ENCODE peak calls at places on chromosomes 13 and 19, in six cellular contexts. One of them, this sample, is unnamed.

GRCh38 chr19:45314708-45315107 is 8.0 kb downstream of the CKM start:
- DNase-seq in K562: no peak
- DNase-seq in uterus: no peak
- DNase-seq in astrocyte of the spinal cord: no peak
- DNase-seq in SK-N-SH: no peak
- DNase-seq in left ventricle myocardium inferior: no peak
- DNase-seq in this sample: no peak

GRCh38 chr13:45768668-45769067 is 66.5 kb downstream of the CBY2 start:
- DNase-seq in K562: no peak
- DNase-seq in uterus: no peak
- DNase-seq in astrocyte of the spinal cord: no peak
- DNase-seq in SK-N-SH: no peak
- DNase-seq in left ventricle myocardium inferior: no peak
- DNase-seq in this sample: no peak

GRCh38 chr13:88919970-88920628 is 1248.9 kb downstream of the SLITRK5 start:
- DNase-seq in K562: no peak
- DNase-seq in uterus: no peak
- DNase-seq in astrocyte of the spinal cord: no peak
- DNase-seq in SK-N-SH: no peak
- DNase-seq in left ventricle myocardium inferior: no peak
- DNase-seq in this sample: no peak

GRCh38 chr19:35042056-35042730 is 672 bp downstream of the HPN start:
- DNase-seq in K562: no peak
- DNase-seq in uterus: no peak
- DNase-seq in astrocyte of the spinal cord: no peak
- DNase-seq in SK-N-SH: no peak
- DNase-seq in left ventricle myocardium inferior: no peak
- DNase-seq in this sample: no peak

GRCh38 chr13:94369862-94370491 is 109.5 kb downstream of the DCT start:
- DNase-seq in K562: no peak
- DNase-seq in uterus: no peak
- DNase-seq in astrocyte of the spinal cord: no peak
- DNase-seq in SK-N-SH: no peak
- DNase-seq in left ventricle myocardium inferior: no peak
- DNase-seq in this sample: no peak

GRCh38 chr19:21970466-21970865 is 40.3 kb downstream of the ZNF208 start:
- DNase-seq in K562: no peak
- DNase-seq in uterus: no peak
- DNase-seq in astrocyte of the spinal cord: no peak
- DNase-seq in SK-N-SH: no peak
- DNase-seq in left ventricle myocardium inferior: no peak
- DNase-seq in this sample: no peak

GRCh38 chr19:58578430-58578925 is 5.3 kb upstream of the MZF1 start:
- DNase-seq in K562: no peak
- DNase-seq in uterus: no peak
- DNase-seq in astrocyte of the spinal cord: no peak
- DNase-seq in SK-N-SH: no peak
- DNase-seq in left ventricle myocardium inferior: no peak
- DNase-seq in this sample: no peak

GRCh38 chr13:98959299-98959698 is 18.6 kb downstream of the DOCK9 start:
- DNase-seq in K562: no peak
- DNase-seq in uterus: no peak
- DNase-seq in astrocyte of the spinal cord: no peak
- DNase-seq in SK-N-SH: no peak
- DNase-seq in left ventricle myocardium inferior: no peak
- DNase-seq in this sample: no peak

GRCh38 chr13:54433511-54434206 is 1405.0 kb downstream of the OLFM4 start:
- DNase-seq in K562: no peak
- DNase-seq in uterus: no peak
- DNase-seq in astrocyte of the spinal cord: no peak
- DNase-seq in SK-N-SH: no peak
- DNase-seq in left ventricle myocardium inferior: no peak
- DNase-seq in this sample: no peak

GRCh38 chr13:61684976-61685682 is 269.5 kb upstream of the PCDH20 start:
- DNase-seq in K562: no peak
- DNase-seq in uterus: no peak
- DNase-seq in astrocyte of the spinal cord: no peak
- DNase-seq in SK-N-SH: no peak
- DNase-seq in left ventricle myocardium inferior: no peak
- DNase-seq in this sample: no peak

GRCh38 chr13:64397699-64398098 is 2832.4 kb downstream of the PCDH9 start:
- DNase-seq in K562: no peak
- DNase-seq in uterus: no peak
- DNase-seq in astrocyte of the spinal cord: peak
- DNase-seq in SK-N-SH: no peak
- DNase-seq in left ventricle myocardium inferior: no peak
- DNase-seq in this sample: no peak

GRCh38 chr13:31016342-31017325 is 84.2 kb downstream of the TEX26 start:
- DNase-seq in K562: no peak
- DNase-seq in uterus: no peak
- DNase-seq in astrocyte of the spinal cord: no peak
- DNase-seq in SK-N-SH: no peak
- DNase-seq in left ventricle myocardium inferior: no peak
- DNase-seq in this sample: no peak

GRCh38 chr13:27667946-27668345 is 46.3 kb downstream of the POLR1D start:
- DNase-seq in K562: peak
- DNase-seq in uterus: no peak
- DNase-seq in astrocyte of the spinal cord: no peak
- DNase-seq in SK-N-SH: peak
- DNase-seq in left ventricle myocardium inferior: peak
- DNase-seq in this sample: no peak

GRCh38 chr13:37540228-37540627 is 58.3 kb downstream of the POSTN start:
- DNase-seq in K562: no peak
- DNase-seq in uterus: no peak
- DNase-seq in astrocyte of the spinal cord: peak
- DNase-seq in SK-N-SH: no peak
- DNase-seq in left ventricle myocardium inferior: no peak
- DNase-seq in this sample: no peak

GRCh38 chr19:39557791-39558622 is 18.0 kb upstream of the EID2 start:
- DNase-seq in K562: no peak
- DNase-seq in uterus: no peak
- DNase-seq in astrocyte of the spinal cord: peak
- DNase-seq in SK-N-SH: no peak
- DNase-seq in left ventricle myocardium inferior: no peak
- DNase-seq in this sample: peak
- H3K4me3 ChIP-seq in K562: no peak
- H3K4me3 ChIP-seq in uterus: no peak
- H3K4me3 ChIP-seq in astrocyte of the spinal cord: no peak
- H3K4me3 ChIP-seq in SK-N-SH: peak
- H3K4me3 ChIP-seq in left ventricle myocardium inferior: no peak
- H3K4me3 ChIP-seq in this sample: peak

DNA sequence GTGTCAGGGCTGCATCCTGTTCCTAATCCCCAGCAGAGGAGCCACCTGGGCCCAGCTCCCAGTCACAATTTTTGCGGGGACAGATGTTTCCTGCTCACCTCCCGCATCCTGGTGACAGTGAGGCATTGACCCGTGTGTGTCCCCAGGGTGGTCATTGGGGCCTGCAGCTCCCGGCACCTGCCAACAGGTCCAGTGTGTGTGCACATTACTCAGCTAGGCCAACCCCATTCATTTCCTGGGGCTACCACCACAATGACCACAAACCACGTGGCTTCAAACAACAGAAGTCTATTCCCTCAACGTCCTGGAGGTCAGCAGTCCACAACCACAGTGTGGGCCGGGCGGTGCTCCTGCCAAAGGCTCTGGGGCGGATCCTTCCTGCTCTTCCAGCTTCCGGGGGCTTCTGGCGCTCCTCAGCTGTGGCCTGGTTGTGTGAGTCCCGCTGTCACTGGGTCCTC is 11.9 kb upstream of the F2RL3 start:
- DNase-seq in K562: no peak
- DNase-seq in uterus: no peak
- DNase-seq in astrocyte of the spinal cord: peak
- DNase-seq in SK-N-SH: no peak
- DNase-seq in left ventricle myocardium inferior: no peak
- DNase-seq in this sample: no peak
- H3K4me3 ChIP-seq in K562: no peak
- H3K4me3 ChIP-seq in uterus: no peak
- H3K4me3 ChIP-seq in astrocyte of the spinal cord: no peak
- H3K4me3 ChIP-seq in SK-N-SH: no peak
- H3K4me3 ChIP-seq in left ventricle myocardium inferior: no peak
- H3K4me3 ChIP-seq in this sample: no peak

GRCh38 chr13:66341038-66341437 is 889.1 kb downstream of the PCDH9 start:
- DNase-seq in K562: no peak
- DNase-seq in uterus: no peak
- DNase-seq in astrocyte of the spinal cord: no peak
- DNase-seq in SK-N-SH: no peak
- DNase-seq in left ventricle myocardium inferior: no peak
- DNase-seq in this sample: no peak
- H3K4me3 ChIP-seq in K562: no peak
- H3K4me3 ChIP-seq in uterus: no peak
- H3K4me3 ChIP-seq in astrocyte of the spinal cord: no peak
- H3K4me3 ChIP-seq in SK-N-SH: no peak
- H3K4me3 ChIP-seq in left ventricle myocardium inferior: no peak
- H3K4me3 ChIP-seq in this sample: no peak

GRCh38 chr19:38224014-38224862 is at the start of gene DPF1:
- DNase-seq in K562: peak
- DNase-seq in uterus: no peak
- DNase-seq in astrocyte of the spinal cord: peak
- DNase-seq in SK-N-SH: peak
- DNase-seq in left ventricle myocardium inferior: peak
- DNase-seq in this sample: peak
- H3K4me3 ChIP-seq in K562: peak
- H3K4me3 ChIP-seq in uterus: no peak
- H3K4me3 ChIP-seq in astrocyte of the spinal cord: peak
- H3K4me3 ChIP-seq in SK-N-SH: peak
- H3K4me3 ChIP-seq in left ventricle myocardium inferior: peak
- H3K4me3 ChIP-seq in this sample: peak

DNA sequence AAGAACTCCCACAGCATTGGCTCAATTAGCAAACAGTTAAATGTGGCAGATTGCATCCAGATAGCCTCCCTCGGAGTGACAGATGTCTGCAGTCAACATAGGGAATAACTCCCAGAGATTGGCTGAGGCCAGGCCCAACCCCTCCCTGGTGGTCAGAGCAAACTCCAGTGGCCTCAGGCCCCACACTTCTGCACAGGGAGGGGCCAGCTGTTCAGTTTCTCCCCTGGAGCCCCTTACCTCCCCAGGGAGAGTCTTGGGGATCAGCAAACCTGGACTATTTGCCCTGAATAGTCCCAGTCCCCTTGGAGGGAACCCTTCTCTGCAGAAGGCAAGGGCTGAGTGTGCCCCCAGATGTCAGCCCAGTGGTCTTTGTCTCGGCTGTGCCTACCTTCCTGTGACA is 102.6 kb upstream of the UQCRFS1 start:
- DNase-seq in K562: no peak
- DNase-seq in uterus: no peak
- DNase-seq in astrocyte of the spinal cord: no peak
- DNase-seq in SK-N-SH: no peak
- DNase-seq in left ventricle myocardium inferior: no peak
- DNase-seq in this sample: no peak
- H3K4me3 ChIP-seq in K562: no peak
- H3K4me3 ChIP-seq in uterus: no peak
- H3K4me3 ChIP-seq in astrocyte of the spinal cord: no peak
- H3K4me3 ChIP-seq in SK-N-SH: no peak
- H3K4me3 ChIP-seq in left ventricle myocardium inferior: no peak
- H3K4me3 ChIP-seq in this sample: no peak

DNA sequence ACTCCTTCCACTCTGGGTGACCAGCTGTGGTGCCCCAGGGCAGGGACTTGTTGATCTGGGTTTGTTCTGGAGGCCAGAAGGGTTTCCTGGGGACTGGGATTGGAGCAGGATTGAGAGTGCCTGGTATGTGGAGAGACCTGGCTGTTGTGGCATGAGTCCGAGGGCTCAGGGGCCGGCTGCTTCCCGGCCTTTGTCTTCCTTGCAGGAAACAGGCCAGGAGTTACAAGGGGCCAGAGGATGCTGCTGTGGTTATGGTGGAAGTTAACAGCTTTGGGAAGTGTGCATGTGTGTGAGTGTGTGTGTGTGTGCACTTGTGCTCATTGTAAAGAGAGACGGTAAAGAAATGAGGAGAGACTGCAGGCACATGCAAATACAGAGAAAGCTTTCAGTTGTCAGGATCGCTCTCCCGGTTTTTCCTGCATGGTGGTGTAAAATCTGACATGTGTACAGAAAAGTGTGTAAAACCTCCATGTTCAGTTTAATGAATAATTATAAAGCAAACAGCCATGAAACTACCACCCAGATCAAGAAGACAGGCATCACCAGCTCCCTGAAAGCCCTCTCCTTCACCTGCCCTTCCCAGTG is 19.0 kb downstream of the PAK4 start:
- DNase-seq in K562: no peak
- DNase-seq in uterus: peak
- DNase-seq in astrocyte of the spinal cord: peak
- DNase-seq in SK-N-SH: peak
- DNase-seq in left ventricle myocardium inferior: no peak
- DNase-seq in this sample: no peak
- H3K4me3 ChIP-seq in K562: no peak
- H3K4me3 ChIP-seq in uterus: no peak
- H3K4me3 ChIP-seq in astrocyte of the spinal cord: no peak
- H3K4me3 ChIP-seq in SK-N-SH: no peak
- H3K4me3 ChIP-seq in left ventricle myocardium inferior: peak
- H3K4me3 ChIP-seq in this sample: no peak

This sample was measured in GM06990.